ENCODE peak calls at places on chromosomes 2 and 18, in five cellular contexts. G is coronary artery, L is substantia nigra, J is AG08396, R is CD14-positive monocyte. P is an unnamed sample.

GRCh38 chr2:118315606-118316005 is 227.3 kb downstream of the INSIG2 start:
- DNase-seq in G (no peak), L (no peak), J (no peak), R (no peak), P (no peak)

GRCh38 chr2:150517951-150518680 is 30.6 kb upstream of the RND3 start:
- DNase-seq in G (no peak), L (no peak), J (peak; percentile 39), R (no peak), P (no peak)

GRCh38 chr18:69996951-69997798 is 49.5 kb upstream of the CD226 start:
- DNase-seq in G (no peak), L (no peak), J (no peak), R (no peak), P (no peak)

GRCh38 chr2:184767059-184767458 is 168.7 kb downstream of the ZNF804A start:
- DNase-seq in G (no peak), L (no peak), J (no peak), R (no peak), P (no peak)

GRCh38 chr2:64017811-64018714 is 1.2 kb downstream of the VPS54 start:
- DNase-seq in G (no peak), L (no peak), J (peak; percentile 32), R (no peak), P (no peak)

GRCh38 chr2:47011696-47012095 is 96.1 kb upstream of the MCFD2 start:
- DNase-seq in G (no peak), L (no peak), J (no peak), R (no peak), P (no peak)

GRCh38 chr2:236061497-236061896 is 106.7 kb downstream of the GBX2 start:
- DNase-seq in G (no peak), L (no peak), J (no peak), R (no peak), P (no peak)

GRCh38 chr18:55552498-55553189 is 35.3 kb downstream of the TCF4 start:
- DNase-seq in G (no peak), L (no peak), J (no peak), R (no peak), P (no peak)

GRCh38 chr2:165634282-165634681 is 159.8 kb downstream of the GALNT3 start:
- DNase-seq in G (no peak), L (no peak), J (no peak), R (no peak), P (no peak)

GRCh38 chr2:100365434-100365833 is 43.1 kb upstream of the LONRF2 start:
- DNase-seq in G (no peak), L (no peak), J (no peak), R (no peak), P (peak; percentile 10)

GRCh38 chr2:105114551-105114950 is 76.7 kb downstream of the MRPS9 start:
- DNase-seq in G (no peak), L (no peak), J (peak; percentile 84), R (no peak), P (no peak)

GRCh38 chr18:31100598-31101147 is 1.5 kb downstream of the DSC2 start:
- DNase-seq in G (no peak), L (no peak), J (no peak), R (no peak), P (no peak)

GRCh38 chr2:85935746-85936208 is 47.0 kb upstream of the ST3GAL5 start:
- DNase-seq in G (no peak), L (no peak), J (peak; percentile 51), R (no peak), P (no peak)

GRCh38 chr18:61551586-61551985 is 218.4 kb downstream of the CDH20 start:
- DNase-seq in G (no peak), L (no peak), J (peak; percentile 84), R (no peak), P (no peak)

GRCh38 chr18:51668101-51668500 is 470.6 kb upstream of the MEX3C start:
- DNase-seq in G (no peak), L (peak; percentile 3), J (peak; percentile 4), R (no peak), P (no peak)

GRCh38 chr18:49135871-49136270 is 185.1 kb upstream of the SMAD7 start:
- DNase-seq in G (no peak), L (no peak), J (peak; percentile 24), R (no peak), P (no peak)

GRCh38 chr2:24824966-24825882 is 32.0 kb downstream of the CENPO start:
- DNase-seq in G (peak; percentile 54), L (no peak), J (no peak), R (no peak), P (peak; percentile 64)

GRCh38 chr2:109156052-109156451 is 27.0 kb downstream of the SH3RF3 start:
- DNase-seq in G (no peak), L (no peak), J (no peak), R (no peak), P (no peak)

P was measured in osteocyte.